ENCODE peak calls at places on chromosomes 13 and 19, in ten cellular contexts. One of them, this sample, is unnamed.
A peak's percentile ranks its signal among the peaks of the same experiment; 100 is the strongest.

GRCh38 chr13:22086593-22086992 is 415.7 kb downstream of the FGF9 start:
- DNase-seq in AG04450: no peak
- DNase-seq in tibial artery: no peak
- DNase-seq in head of caudate nucleus: no peak
- DNase-seq in activated CD4-positive, alpha-beta T cell treated with anti-CD3 and anti-CD28 coated beads, Interleukin-2, amount 50 U/mL, for 24 hours: no peak
- DNase-seq in neural progenitor cell: no peak
- DNase-seq in pons: no peak
- DNase-seq in type B pancreatic cell: no peak
- DNase-seq in psoas muscle: no peak
- DNase-seq in neural crest cell: no peak
- DNase-seq in this sample: no peak

GRCh38 chr19:46015961-46016425 is 6.9 kb downstream of the PGLYRP1 start:
- DNase-seq in neural progenitor cell: peak; percentile 68
- DNase-seq in AG04450: no peak
- DNase-seq in psoas muscle: no peak
- DNase-seq in pons: no peak
- DNase-seq in neural crest cell: no peak
- DNase-seq in type B pancreatic cell: no peak
- DNase-seq in activated CD4-positive, alpha-beta T cell treated with anti-CD3 and anti-CD28 coated beads, Interleukin-2, amount 50 U/mL, for 24 hours: no peak
- DNase-seq in tibial artery: no peak
- DNase-seq in head of caudate nucleus: no peak
- DNase-seq in this sample: no peak

GRCh38 chr19:7004313-7004931 is 16.8 kb downstream of the MBD3L2B start:
- DNase-seq in activated CD4-positive, alpha-beta T cell treated with anti-CD3 and anti-CD28 coated beads, Interleukin-2, amount 50 U/mL, for 24 hours: no peak
- DNase-seq in AG04450: no peak
- DNase-seq in pons: no peak
- DNase-seq in neural progenitor cell: peak; percentile 38
- DNase-seq in type B pancreatic cell: no peak
- DNase-seq in tibial artery: no peak
- DNase-seq in neural crest cell: peak; percentile 10
- DNase-seq in psoas muscle: no peak
- DNase-seq in head of caudate nucleus: no peak
- DNase-seq in this sample: no peak

GRCh38 chr19:37920591-37921450 is 13.8 kb downstream of the SIPA1L3 start:
- DNase-seq in neural crest cell: no peak
- DNase-seq in neural progenitor cell: peak; percentile 23
- DNase-seq in psoas muscle: no peak
- DNase-seq in pons: no peak
- DNase-seq in tibial artery: no peak
- DNase-seq in AG04450: no peak
- DNase-seq in type B pancreatic cell: no peak
- DNase-seq in head of caudate nucleus: no peak
- DNase-seq in activated CD4-positive, alpha-beta T cell treated with anti-CD3 and anti-CD28 coated beads, Interleukin-2, amount 50 U/mL, for 24 hours: no peak
- DNase-seq in this sample: no peak

GRCh38 chr19:8449830-8450229 is 5.1 kb downstream of the HNRNPM start:
- DNase-seq in head of caudate nucleus: no peak
- DNase-seq in neural progenitor cell: peak; percentile 13
- DNase-seq in tibial artery: no peak
- DNase-seq in AG04450: no peak
- DNase-seq in psoas muscle: no peak
- DNase-seq in activated CD4-positive, alpha-beta T cell treated with anti-CD3 and anti-CD28 coated beads, Interleukin-2, amount 50 U/mL, for 24 hours: no peak
- DNase-seq in neural crest cell: no peak
- DNase-seq in pons: no peak
- DNase-seq in type B pancreatic cell: no peak
- DNase-seq in this sample: no peak

GRCh38 chr13:60268203-60268555 is 104.5 kb upstream of the DIAPH3 start:
- DNase-seq in psoas muscle: no peak
- DNase-seq in activated CD4-positive, alpha-beta T cell treated with anti-CD3 and anti-CD28 coated beads, Interleukin-2, amount 50 U/mL, for 24 hours: no peak
- DNase-seq in neural crest cell: no peak
- DNase-seq in head of caudate nucleus: no peak
- DNase-seq in neural progenitor cell: no peak
- DNase-seq in type B pancreatic cell: no peak
- DNase-seq in AG04450: no peak
- DNase-seq in tibial artery: no peak
- DNase-seq in pons: no peak
- DNase-seq in this sample: no peak

GRCh38 chr19:47363758-47364529 is 14.8 kb downstream of the DHX34 start:
- DNase-seq in type B pancreatic cell: no peak
- DNase-seq in tibial artery: no peak
- DNase-seq in psoas muscle: no peak
- DNase-seq in head of caudate nucleus: no peak
- DNase-seq in AG04450: no peak
- DNase-seq in neural progenitor cell: peak; percentile 28
- DNase-seq in activated CD4-positive, alpha-beta T cell treated with anti-CD3 and anti-CD28 coated beads, Interleukin-2, amount 50 U/mL, for 24 hours: no peak
- DNase-seq in pons: no peak
- DNase-seq in neural crest cell: no peak
- DNase-seq in this sample: no peak

GRCh38 chr19:49421039-49421877 is 2.0 kb downstream of the PTH2 start:
- DNase-seq in activated CD4-positive, alpha-beta T cell treated with anti-CD3 and anti-CD28 coated beads, Interleukin-2, amount 50 U/mL, for 24 hours: no peak
- DNase-seq in tibial artery: no peak
- DNase-seq in neural progenitor cell: peak; percentile 98
- DNase-seq in head of caudate nucleus: peak; percentile 54
- DNase-seq in type B pancreatic cell: peak; percentile 81
- DNase-seq in pons: no peak
- DNase-seq in neural crest cell: peak; percentile 76
- DNase-seq in psoas muscle: peak; percentile 62
- DNase-seq in AG04450: no peak
- DNase-seq in this sample: no peak

This sample was measured in gastrocnemius medialis.